ENCODE peak calls at places on chromosomes 6 and 20, in eight cellular contexts. One of them, this sample, is unnamed.

GRCh38 chr6:5989141-5989723 is 17.5 kb downstream of the NRN1 start:
- DNase-seq in NAMALWA: no peak
- DNase-seq in kidney: no peak
- DNase-seq in CD8-positive, alpha-beta T cell: no peak
- DNase-seq in sciatic nerve: peak
- DNase-seq in ELF-1: no peak
- DNase-seq in iris pigment epithelial cell: no peak
- DNase-seq in astrocyte of the cerebellum: no peak
- DNase-seq in this sample: no peak

GRCh38 chr20:5182615-5183254 is 55.9 kb downstream of the CDS2 start:
- DNase-seq in NAMALWA: no peak
- DNase-seq in kidney: no peak
- DNase-seq in CD8-positive, alpha-beta T cell: no peak
- DNase-seq in sciatic nerve: no peak
- DNase-seq in ELF-1: no peak
- DNase-seq in iris pigment epithelial cell: no peak
- DNase-seq in astrocyte of the cerebellum: no peak
- DNase-seq in this sample: no peak

GRCh38 chr20:9940329-9940728 is 94.5 kb upstream of the ANKEF1 start:
- DNase-seq in NAMALWA: no peak
- DNase-seq in kidney: no peak
- DNase-seq in CD8-positive, alpha-beta T cell: no peak
- DNase-seq in sciatic nerve: no peak
- DNase-seq in ELF-1: no peak
- DNase-seq in iris pigment epithelial cell: no peak
- DNase-seq in astrocyte of the cerebellum: no peak
- DNase-seq in this sample: no peak

GRCh38 chr6:119966484-119966883 is 616.9 kb upstream of the MAN1A1 start:
- DNase-seq in NAMALWA: peak
- DNase-seq in kidney: no peak
- DNase-seq in CD8-positive, alpha-beta T cell: no peak
- DNase-seq in sciatic nerve: no peak
- DNase-seq in ELF-1: peak
- DNase-seq in iris pigment epithelial cell: no peak
- DNase-seq in astrocyte of the cerebellum: no peak
- DNase-seq in this sample: no peak

GRCh38 chr6:69416739-69417138 is 380.1 kb downstream of the LMBRD1 start:
- DNase-seq in NAMALWA: no peak
- DNase-seq in kidney: no peak
- DNase-seq in CD8-positive, alpha-beta T cell: no peak
- DNase-seq in sciatic nerve: no peak
- DNase-seq in ELF-1: no peak
- DNase-seq in iris pigment epithelial cell: peak
- DNase-seq in astrocyte of the cerebellum: peak
- DNase-seq in this sample: no peak

GRCh38 chr6:37731888-37732287 is 34.2 kb upstream of the MDGA1 start:
- DNase-seq in NAMALWA: peak
- DNase-seq in kidney: no peak
- DNase-seq in CD8-positive, alpha-beta T cell: peak
- DNase-seq in sciatic nerve: no peak
- DNase-seq in ELF-1: no peak
- DNase-seq in iris pigment epithelial cell: no peak
- DNase-seq in astrocyte of the cerebellum: no peak
- DNase-seq in this sample: no peak

GRCh38 chr6:110665600-110665999 is 149.7 kb downstream of the CDK19 start:
- DNase-seq in NAMALWA: no peak
- DNase-seq in kidney: no peak
- DNase-seq in CD8-positive, alpha-beta T cell: no peak
- DNase-seq in sciatic nerve: no peak
- DNase-seq in ELF-1: no peak
- DNase-seq in iris pigment epithelial cell: no peak
- DNase-seq in astrocyte of the cerebellum: no peak
- DNase-seq in this sample: no peak

GRCh38 chr6:137813308-137813707 is 53.8 kb upstream of the TNFAIP3 start:
- DNase-seq in NAMALWA: no peak
- DNase-seq in kidney: no peak
- DNase-seq in CD8-positive, alpha-beta T cell: no peak
- DNase-seq in sciatic nerve: no peak
- DNase-seq in ELF-1: no peak
- DNase-seq in iris pigment epithelial cell: no peak
- DNase-seq in astrocyte of the cerebellum: no peak
- DNase-seq in this sample: no peak

GRCh38 chr20:62356143-62356947 is 10.8 kb downstream of the LAMA5 start:
- DNase-seq in NAMALWA: no peak
- DNase-seq in kidney: peak
- DNase-seq in CD8-positive, alpha-beta T cell: no peak
- DNase-seq in sciatic nerve: no peak
- DNase-seq in ELF-1: peak
- DNase-seq in iris pigment epithelial cell: no peak
- DNase-seq in astrocyte of the cerebellum: no peak
- DNase-seq in this sample: peak

GRCh38 chr6:148972481-148972880 is 225.7 kb downstream of the UST start:
- DNase-seq in NAMALWA: peak
- DNase-seq in kidney: peak
- DNase-seq in CD8-positive, alpha-beta T cell: peak
- DNase-seq in sciatic nerve: peak
- DNase-seq in ELF-1: peak
- DNase-seq in iris pigment epithelial cell: peak
- DNase-seq in astrocyte of the cerebellum: no peak
- DNase-seq in this sample: no peak

GRCh38 chr6:76565932-76566331 is 493.5 kb upstream of the IMPG1 start:
- DNase-seq in NAMALWA: no peak
- DNase-seq in kidney: no peak
- DNase-seq in CD8-positive, alpha-beta T cell: no peak
- DNase-seq in sciatic nerve: no peak
- DNase-seq in ELF-1: no peak
- DNase-seq in iris pigment epithelial cell: no peak
- DNase-seq in astrocyte of the cerebellum: no peak
- DNase-seq in this sample: no peak

GRCh38 chr6:33406161-33406560 is 4.7 kb upstream of the PHF1 start:
- DNase-seq in NAMALWA: no peak
- DNase-seq in kidney: peak
- DNase-seq in CD8-positive, alpha-beta T cell: no peak
- DNase-seq in sciatic nerve: no peak
- DNase-seq in ELF-1: no peak
- DNase-seq in iris pigment epithelial cell: no peak
- DNase-seq in astrocyte of the cerebellum: no peak
- DNase-seq in this sample: no peak

GRCh38 chr20:57473246-57474042 is 51.5 kb downstream of the CTCFL start:
- DNase-seq in NAMALWA: peak
- DNase-seq in kidney: peak
- DNase-seq in CD8-positive, alpha-beta T cell: no peak
- DNase-seq in sciatic nerve: peak
- DNase-seq in ELF-1: no peak
- DNase-seq in iris pigment epithelial cell: peak
- DNase-seq in astrocyte of the cerebellum: peak
- DNase-seq in this sample: no peak

This sample was measured in fibroblast of the aortic adventitia.